ENCODE peak calls at places on chromosomes 2 and 18, in eight cellular contexts. R is colonic mucosa; W is heart left ventricle; F is HFFc6; O is astrocyte of the hippocampus; Q is IMR-90; H is Ammon's horn; L is stimulated activated CD8-positive, alpha-beta memory T cell treated with anti-CD3 and anti-CD28 coated beads, Interleukin-15, amount 100 ng/mL, for 1 hour. B is an unnamed sample.

GRCh38 chr2:38632018-38632417 is 29.3 kb upstream of the HNRNPLL start:
- DNase-seq in F (no peak), Q (no peak), O (no peak), W (no peak), R (no peak), L (no peak), H (no peak), B (no peak)

GRCh38 chr2:41907716-41908328 is 140.0 kb upstream of the PKDCC start:
- DNase-seq in L (no peak), R (no peak), F (no peak), W (no peak), H (no peak), Q (peak), O (no peak), B (no peak)

GRCh38 chr2:187055463-187055862 is 206.5 kb upstream of the ZSWIM2 start:
- DNase-seq in R (no peak), W (no peak), Q (no peak), F (no peak), H (no peak), L (no peak), O (peak), B (no peak)

GRCh38 chr2:225994748-225995405 is 595.4 kb downstream of the NYAP2 start:
- DNase-seq in O (no peak), L (no peak), H (no peak), R (no peak), W (no peak), Q (peak), F (peak), B (peak)

GRCh38 chr2:151730242-151730975 is 3.9 kb downstream of the NEB start:
- DNase-seq in F (peak), R (no peak), O (peak), L (no peak), Q (peak), W (no peak), H (no peak), B (no peak)

GRCh38 chr2:190486037-190486623 is 48.4 kb downstream of the NEMP2 start:
- DNase-seq in O (peak), Q (no peak), F (no peak), R (no peak), H (no peak), W (no peak), L (no peak), B (no peak)

GRCh38 chr2:156537147-156537546 is 101.0 kb downstream of the GPD2 start:
- DNase-seq in F (peak), H (no peak), W (no peak), R (no peak), O (peak), Q (peak), L (no peak), B (peak)

GRCh38 chr2:45083175-45083574 is 73.9 kb upstream of the SIX2 start:
- DNase-seq in O (peak), R (no peak), F (no peak), L (no peak), W (no peak), Q (no peak), H (no peak), B (no peak)

GRCh38 chr18:79601234-79601633 is 78.4 kb upstream of the CTDP1 start:
- DNase-seq in O (no peak), L (no peak), W (no peak), R (no peak), H (no peak), Q (no peak), F (no peak), B (no peak)

GRCh38 chr2:88099798-88100488 is 27.9 kb downstream of the FABP1 start:
- DNase-seq in L (no peak), R (no peak), O (no peak), H (no peak), W (no peak), Q (peak), F (no peak), B (no peak)

GRCh38 chr2:107325983-107326786 is 440.2 kb upstream of the ST6GAL2 start:
- DNase-seq in O (peak), F (no peak), Q (no peak), R (no peak), W (peak), L (no peak), H (peak), B (no peak)

GRCh38 chr2:125169022-125169763 is 1144.1 kb downstream of the CNTNAP5 start:
- DNase-seq in L (no peak), O (no peak), R (no peak), Q (peak), W (no peak), H (no peak), F (no peak), B (no peak)

GRCh38 chr2:218000137-218000536 is 2.7 kb downstream of the TNS1 start:
- DNase-seq in F (peak), H (no peak), Q (peak), O (no peak), W (peak), L (no peak), R (no peak), B (no peak)

GRCh38 chr2:199440118-199440517 is 17.6 kb downstream of the SATB2 start:
- DNase-seq in W (no peak), O (no peak), H (no peak), Q (no peak), F (no peak), R (no peak), L (no peak), B (no peak)

GRCh38 chr2:18741888-18742287 is 152.5 kb upstream of the NT5C1B start:
- DNase-seq in Q (peak), H (no peak), W (peak), R (no peak), L (no peak), O (no peak), F (no peak), B (no peak)

GRCh38 chr2:239339726-239340654 is 60.8 kb downstream of the HDAC4 start:
- DNase-seq in F (no peak), R (peak), Q (no peak), O (no peak), L (no peak), H (no peak), W (no peak), B (no peak)

GRCh38 chr2:189168876-189169499 is 10.6 kb downstream of the COL5A2 start:
- DNase-seq in O (no peak), F (no peak), R (no peak), L (no peak), H (no peak), Q (no peak), W (no peak), B (no peak)

GRCh38 chr2:166180951-166181812 is 53.4 kb upstream of the SCN1A start:
- DNase-seq in L (no peak), R (peak), Q (peak), W (no peak), O (peak), H (peak), F (peak), B (peak)

GRCh38 chr2:4073178-4073577 is 369.8 kb downstream of the DCDC2C start:
- DNase-seq in Q (no peak), F (no peak), O (no peak), R (no peak), H (no peak), W (no peak), L (no peak), B (no peak)

GRCh38 chr18:11066038-11066437 is 83.3 kb downstream of the PIEZO2 start:
- DNase-seq in R (no peak), F (no peak), O (no peak), H (no peak), L (no peak), Q (no peak), W (no peak), B (no peak)

GRCh38 chr2:114769991-114770390 is 327.6 kb downstream of the DPP10 start:
- DNase-seq in O (no peak), W (no peak), R (no peak), Q (no peak), L (no peak), H (no peak), F (no peak), B (no peak)

GRCh38 chr2:44553456-44553855 is 191.7 kb downstream of the CAMKMT start:
- DNase-seq in O (peak), Q (peak), F (peak), R (no peak), H (no peak), L (no peak), W (no peak), B (peak)

GRCh38 chr2:231919341-231920035 is 6.7 kb downstream of the NPPC start:
- DNase-seq in L (no peak), W (no peak), R (no peak), Q (no peak), O (no peak), F (no peak), H (no peak), B (no peak)

GRCh38 chr18:5995626-5996025 is 100.3 kb upstream of the TMEM200C start:
- DNase-seq in H (no peak), R (no peak), Q (no peak), W (no peak), L (no peak), O (no peak), F (no peak), B (no peak)

GRCh38 chr2:237118025-237118424 is 32.3 kb downstream of the COPS8 start:
- DNase-seq in O (no peak), H (no peak), L (no peak), R (no peak), Q (peak), W (no peak), F (peak), B (no peak)

GRCh38 chr18:78721986-78722385 is 257.6 kb upstream of the SALL3 start:
- DNase-seq in R (no peak), Q (no peak), L (no peak), W (no peak), O (no peak), F (no peak), H (peak), B (no peak)

GRCh38 chr2:223042704-223043118 is 9.3 kb upstream of the KCNE4 start:
- DNase-seq in F (peak), W (no peak), L (no peak), R (no peak), O (no peak), H (no peak), Q (peak), B (peak)

GRCh38 chr2:238554468-238555184 is 127.9 kb downstream of the ASB1 start:
- DNase-seq in L (no peak), F (no peak), O (no peak), H (no peak), Q (no peak), W (no peak), R (no peak), B (no peak)

B was measured in kidney glomerular epithelial cell.